ENCODE peak calls at places on chromosomes 3 and 15, in seven cellular contexts. One of them, this sample, is unnamed.
A peak's percentile ranks its signal among the peaks of the same experiment; 100 is the strongest.

GRCh38 chr15:25693321-25694237 is 169.5 kb downstream of the ATP10A start:
- DNase-seq in PC-3: peak; percentile 30
- DNase-seq in nephron progenitor cell: peak; percentile 67
- DNase-seq in HFF-Myc: no peak
- DNase-seq in heart right ventricle: peak; percentile 54
- DNase-seq in endothelial cell: peak; percentile 75
- DNase-seq in GM06990: no peak
- DNase-seq in this sample: no peak

GRCh38 chr3:184029456-184029950 is 2.0 kb upstream of the HTR3D start:
- DNase-seq in PC-3: no peak
- DNase-seq in nephron progenitor cell: no peak
- DNase-seq in HFF-Myc: no peak
- DNase-seq in heart right ventricle: no peak
- DNase-seq in endothelial cell: no peak
- DNase-seq in GM06990: no peak
- DNase-seq in this sample: no peak

GRCh38 chr3:29281265-29282228 is 676 bp downstream of the RBMS3 start:
- DNase-seq in PC-3: peak; percentile 30
- DNase-seq in nephron progenitor cell: peak; percentile 45
- DNase-seq in HFF-Myc: no peak
- DNase-seq in heart right ventricle: peak; percentile 10
- DNase-seq in endothelial cell: peak; percentile 18
- DNase-seq in GM06990: peak; percentile 31
- DNase-seq in this sample: no peak

GRCh38 chr3:144491333-144491732 is 519.7 kb downstream of the DIPK2A start:
- DNase-seq in PC-3: no peak
- DNase-seq in nephron progenitor cell: no peak
- DNase-seq in HFF-Myc: peak; percentile 2
- DNase-seq in heart right ventricle: no peak
- DNase-seq in endothelial cell: no peak
- DNase-seq in GM06990: no peak
- DNase-seq in this sample: no peak

GRCh38 chr3:112811150-112811884 is 35.3 kb downstream of the CD200R1L start:
- DNase-seq in PC-3: no peak
- DNase-seq in nephron progenitor cell: peak; percentile 10
- DNase-seq in HFF-Myc: peak; percentile 44
- DNase-seq in heart right ventricle: no peak
- DNase-seq in endothelial cell: no peak
- DNase-seq in GM06990: no peak
- DNase-seq in this sample: peak; percentile 68

GRCh38 chr15:32952901-32953889 is 235.4 kb downstream of the GREM1 start:
- DNase-seq in PC-3: no peak
- DNase-seq in nephron progenitor cell: peak; percentile 46
- DNase-seq in HFF-Myc: no peak
- DNase-seq in heart right ventricle: no peak
- DNase-seq in endothelial cell: no peak
- DNase-seq in GM06990: no peak
- DNase-seq in this sample: peak; percentile 81

GRCh38 chr15:69686626-69687025 is 234.0 kb downstream of the RPLP1 start:
- DNase-seq in PC-3: no peak
- DNase-seq in nephron progenitor cell: no peak
- DNase-seq in HFF-Myc: no peak
- DNase-seq in heart right ventricle: no peak
- DNase-seq in endothelial cell: no peak
- DNase-seq in GM06990: no peak
- DNase-seq in this sample: no peak

GRCh38 chr3:94171954-94172353 is 109.1 kb downstream of the NSUN3 start:
- DNase-seq in PC-3: no peak
- DNase-seq in nephron progenitor cell: no peak
- DNase-seq in HFF-Myc: no peak
- DNase-seq in heart right ventricle: no peak
- DNase-seq in endothelial cell: no peak
- DNase-seq in GM06990: no peak
- DNase-seq in this sample: no peak

GRCh38 chr3:51477360-51477711 is 22.5 kb downstream of the DCAF1 start:
- DNase-seq in PC-3: no peak
- DNase-seq in nephron progenitor cell: no peak
- DNase-seq in HFF-Myc: no peak
- DNase-seq in heart right ventricle: no peak
- DNase-seq in endothelial cell: no peak
- DNase-seq in GM06990: no peak
- DNase-seq in this sample: no peak

GRCh38 chr15:80953953-80954778 is 35.5 kb downstream of the MESD start:
- DNase-seq in PC-3: peak; percentile 89
- DNase-seq in nephron progenitor cell: no peak
- DNase-seq in HFF-Myc: no peak
- DNase-seq in heart right ventricle: no peak
- DNase-seq in endothelial cell: no peak
- DNase-seq in GM06990: no peak
- DNase-seq in this sample: no peak

GRCh38 chr15:31145271-31145911 is 43.9 kb upstream of the TRPM1 start:
- DNase-seq in PC-3: peak; percentile 32
- DNase-seq in nephron progenitor cell: no peak
- DNase-seq in HFF-Myc: no peak
- DNase-seq in heart right ventricle: no peak
- DNase-seq in endothelial cell: no peak
- DNase-seq in GM06990: no peak
- DNase-seq in this sample: no peak

GRCh38 chr3:23859012-23859743 is 53.4 kb downstream of the UBE2E1 start:
- DNase-seq in PC-3: peak; percentile 78
- DNase-seq in nephron progenitor cell: no peak
- DNase-seq in HFF-Myc: no peak
- DNase-seq in heart right ventricle: no peak
- DNase-seq in endothelial cell: no peak
- DNase-seq in GM06990: no peak
- DNase-seq in this sample: no peak

GRCh38 chr15:79090487-79091203 is at the start of gene RASGRF1:
- DNase-seq in PC-3: no peak
- DNase-seq in nephron progenitor cell: peak; percentile 45
- DNase-seq in HFF-Myc: no peak
- DNase-seq in heart right ventricle: no peak
- DNase-seq in endothelial cell: peak; percentile 17
- DNase-seq in GM06990: peak; percentile 22
- DNase-seq in this sample: no peak

GRCh38 chr3:167858865-167859264 is 123.3 kb downstream of the SERPINI1 start:
- DNase-seq in PC-3: no peak
- DNase-seq in nephron progenitor cell: no peak
- DNase-seq in HFF-Myc: no peak
- DNase-seq in heart right ventricle: no peak
- DNase-seq in endothelial cell: no peak
- DNase-seq in GM06990: no peak
- DNase-seq in this sample: no peak

GRCh38 chr15:55627730-55628368 is 39.7 kb upstream of the PYGO1 start:
- DNase-seq in PC-3: peak; percentile 91
- DNase-seq in nephron progenitor cell: no peak
- DNase-seq in HFF-Myc: peak; percentile 72
- DNase-seq in heart right ventricle: no peak
- DNase-seq in endothelial cell: no peak
- DNase-seq in GM06990: no peak
- DNase-seq in this sample: peak; percentile 52

GRCh38 chr15:55630921-55631320 is 42.8 kb upstream of the PYGO1 start:
- DNase-seq in PC-3: no peak
- DNase-seq in nephron progenitor cell: no peak
- DNase-seq in HFF-Myc: no peak
- DNase-seq in heart right ventricle: no peak
- DNase-seq in endothelial cell: no peak
- DNase-seq in GM06990: no peak
- DNase-seq in this sample: no peak

GRCh38 chr15:55632434-55632833 is 44.3 kb upstream of the PYGO1 start:
- DNase-seq in PC-3: no peak
- DNase-seq in nephron progenitor cell: no peak
- DNase-seq in HFF-Myc: no peak
- DNase-seq in heart right ventricle: no peak
- DNase-seq in endothelial cell: no peak
- DNase-seq in GM06990: no peak
- DNase-seq in this sample: no peak

GRCh38 chr15:55633731-55634130 is 45.6 kb upstream of the PYGO1 start:
- DNase-seq in PC-3: no peak
- DNase-seq in nephron progenitor cell: no peak
- DNase-seq in HFF-Myc: no peak
- DNase-seq in heart right ventricle: no peak
- DNase-seq in endothelial cell: no peak
- DNase-seq in GM06990: no peak
- DNase-seq in this sample: no peak

DNA sequence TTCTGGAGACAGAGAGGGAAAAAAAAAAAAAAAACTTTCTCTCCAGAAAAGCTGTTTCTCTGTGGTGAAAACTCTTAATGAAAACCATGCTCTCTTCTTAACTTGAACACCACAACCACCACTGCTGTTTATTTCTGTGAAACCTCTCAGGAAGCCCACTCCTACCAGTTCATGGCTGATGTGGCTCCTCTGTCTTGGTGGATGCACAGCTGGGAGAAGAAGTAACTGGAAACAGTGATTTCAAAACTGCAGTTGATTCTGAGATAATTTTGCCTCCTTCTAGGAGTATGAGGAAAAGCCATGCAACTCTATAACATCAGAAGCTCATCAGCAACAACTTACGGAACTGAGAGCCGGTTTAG is 40.2 kb upstream of the PYGO1 start:
- DNase-seq in PC-3: no peak
- DNase-seq in nephron progenitor cell: no peak
- DNase-seq in HFF-Myc: no peak
- DNase-seq in heart right ventricle: no peak
- DNase-seq in endothelial cell: no peak
- DNase-seq in GM06990: no peak
- DNase-seq in this sample: peak; percentile 15
- TF ChIP-seq CTCF in PC-3: no peak
- TF ChIP-seq CTCF in nephron progenitor cell: no peak
- TF ChIP-seq CTCF in HFF-Myc: no peak
- TF ChIP-seq CTCF in heart right ventricle: no peak
- TF ChIP-seq CTCF in endothelial cell: no peak
- TF ChIP-seq CTCF in GM06990: no peak
- TF ChIP-seq CTCF in this sample: no peak

DNA sequence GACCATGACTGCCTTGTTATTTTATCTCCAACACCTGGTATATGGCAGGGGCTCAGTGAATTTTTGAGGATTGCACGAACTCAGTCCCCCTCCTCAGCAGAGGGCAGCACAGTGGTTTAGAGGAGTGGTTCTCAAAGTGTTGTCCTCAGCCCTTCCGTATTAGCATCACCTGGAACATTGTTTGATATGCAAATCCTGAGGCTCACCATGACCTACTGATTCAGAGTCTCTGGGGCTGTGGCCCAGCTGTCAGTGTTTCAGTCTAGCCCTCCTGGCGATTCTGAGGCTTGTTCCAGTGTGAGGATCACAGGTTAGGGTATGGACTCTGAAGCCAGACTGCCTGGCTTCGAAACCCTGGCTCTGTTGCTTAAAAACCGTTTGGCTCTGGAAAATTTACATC is 12.8 kb downstream of the COL6A6 start:
- DNase-seq in PC-3: no peak
- DNase-seq in nephron progenitor cell: no peak
- DNase-seq in HFF-Myc: no peak
- DNase-seq in heart right ventricle: no peak
- DNase-seq in endothelial cell: no peak
- DNase-seq in GM06990: no peak
- DNase-seq in this sample: no peak
- TF ChIP-seq CTCF in PC-3: no peak
- TF ChIP-seq CTCF in nephron progenitor cell: no peak
- TF ChIP-seq CTCF in HFF-Myc: no peak
- TF ChIP-seq CTCF in heart right ventricle: no peak
- TF ChIP-seq CTCF in endothelial cell: no peak
- TF ChIP-seq CTCF in GM06990: no peak
- TF ChIP-seq CTCF in this sample: no peak

DNA sequence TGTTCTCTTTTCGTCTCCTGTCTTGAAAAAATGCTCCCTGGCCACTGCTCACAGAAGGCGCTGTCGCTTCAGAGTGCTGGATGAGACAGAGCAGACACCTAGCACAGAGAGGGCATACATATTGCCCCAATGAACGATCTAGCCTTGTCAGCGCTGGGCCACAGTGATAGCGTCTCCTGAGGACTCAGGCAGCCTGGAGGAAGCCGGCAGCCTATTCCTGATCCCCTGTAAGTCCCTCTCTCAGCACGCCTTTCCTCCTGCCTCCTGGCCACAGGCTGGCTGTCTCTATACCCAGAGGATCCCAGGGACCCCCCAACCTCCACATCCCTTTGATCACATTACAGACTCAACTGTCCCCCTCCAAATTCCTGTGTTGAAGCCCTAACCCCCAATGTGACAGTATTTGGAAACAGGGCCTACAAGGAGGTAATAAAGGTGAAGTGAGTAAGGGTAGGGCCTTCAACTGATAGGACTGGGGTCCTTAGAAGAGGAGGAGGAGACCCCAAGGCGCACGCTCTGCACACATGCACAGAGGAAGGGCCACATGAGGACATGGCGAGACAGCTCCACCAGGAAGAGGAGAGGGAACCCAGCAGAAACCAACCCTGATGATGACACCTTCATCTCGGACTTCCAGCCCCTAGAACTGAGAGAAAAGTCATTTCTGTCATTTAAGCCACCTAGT is 7.5 kb downstream of the PLA2G4F start:
- DNase-seq in PC-3: no peak
- DNase-seq in nephron progenitor cell: no peak
- DNase-seq in HFF-Myc: no peak
- DNase-seq in heart right ventricle: no peak
- DNase-seq in endothelial cell: no peak
- DNase-seq in GM06990: no peak
- DNase-seq in this sample: no peak
- TF ChIP-seq CTCF in PC-3: no peak
- TF ChIP-seq CTCF in nephron progenitor cell: no peak
- TF ChIP-seq CTCF in HFF-Myc: no peak
- TF ChIP-seq CTCF in heart right ventricle: no peak
- TF ChIP-seq CTCF in endothelial cell: no peak
- TF ChIP-seq CTCF in GM06990: no peak
- TF ChIP-seq CTCF in this sample: no peak

GRCh38 chr3:155891341-155891740 is 20.9 kb downstream of the GMPS start:
- DNase-seq in PC-3: no peak
- DNase-seq in nephron progenitor cell: no peak
- DNase-seq in HFF-Myc: no peak
- DNase-seq in heart right ventricle: no peak
- DNase-seq in endothelial cell: no peak
- DNase-seq in GM06990: no peak
- DNase-seq in this sample: no peak

GRCh38 chr3:155886915-155887314 is 16.5 kb downstream of the GMPS start:
- DNase-seq in PC-3: no peak
- DNase-seq in nephron progenitor cell: no peak
- DNase-seq in HFF-Myc: no peak
- DNase-seq in heart right ventricle: no peak
- DNase-seq in endothelial cell: no peak
- DNase-seq in GM06990: no peak
- DNase-seq in this sample: no peak

GRCh38 chr3:155889952-155890351 is 19.5 kb downstream of the GMPS start:
- DNase-seq in PC-3: no peak
- DNase-seq in nephron progenitor cell: no peak
- DNase-seq in HFF-Myc: no peak
- DNase-seq in heart right ventricle: no peak
- DNase-seq in endothelial cell: no peak
- DNase-seq in GM06990: no peak
- DNase-seq in this sample: no peak

GRCh38 chr3:155890671-155891190 is 20.3 kb downstream of the GMPS start:
- DNase-seq in PC-3: peak; percentile 14
- DNase-seq in nephron progenitor cell: no peak
- DNase-seq in HFF-Myc: no peak
- DNase-seq in heart right ventricle: no peak
- DNase-seq in endothelial cell: no peak
- DNase-seq in GM06990: no peak
- DNase-seq in this sample: peak; percentile 47

DNA sequence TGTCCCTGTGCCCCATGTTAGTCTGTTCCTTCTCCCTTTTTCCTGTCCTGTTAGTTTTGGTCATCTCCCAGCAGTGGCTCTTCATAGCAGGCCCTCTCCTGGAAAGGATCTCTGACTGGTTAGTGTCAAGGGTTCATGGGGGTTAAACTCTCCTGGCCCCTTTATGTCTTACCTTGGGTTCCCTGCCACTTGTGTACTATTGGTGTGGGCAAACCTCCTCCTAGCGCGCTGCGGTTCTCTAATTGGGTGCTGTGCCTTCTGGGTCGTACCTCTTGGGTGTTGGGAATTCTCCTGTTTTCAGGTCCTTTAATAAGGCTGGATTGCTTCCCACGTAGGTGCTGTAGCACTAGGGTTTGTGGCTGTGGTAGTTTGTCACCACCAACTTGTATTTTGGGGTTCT is 18.8 kb downstream of the GMPS start:
- DNase-seq in PC-3: no peak
- DNase-seq in nephron progenitor cell: no peak
- DNase-seq in HFF-Myc: no peak
- DNase-seq in heart right ventricle: no peak
- DNase-seq in endothelial cell: no peak
- DNase-seq in GM06990: no peak
- DNase-seq in this sample: no peak
- TF ChIP-seq CTCF in PC-3: no peak
- TF ChIP-seq CTCF in nephron progenitor cell: no peak
- TF ChIP-seq CTCF in HFF-Myc: no peak
- TF ChIP-seq CTCF in heart right ventricle: no peak
- TF ChIP-seq CTCF in endothelial cell: no peak
- TF ChIP-seq CTCF in GM06990: no peak
- TF ChIP-seq CTCF in this sample: no peak

This sample was measured in AG09319.